ENCODE peak calls at places on chromosomes 4 and X, in five cellular contexts. One of them, this sample, is unnamed.

GRCh38 chrX:21946925-21947641 is 6.6 kb downstream of the SMS start:
- DNase-seq in CD4-positive, alpha-beta T cell: no peak
- DNase-seq in stimulated activated CD4-positive, alpha-beta T cell treated with anti-CD3 and anti-CD28 coated beads, Interleukin-2, amount 100 ng/mL, for 24 hours: no peak
- DNase-seq in Caco-2: no peak
- DNase-seq in activated T-cell treated with anti-CD3 and anti-CD28 coated beads for 1 hour: no peak
- DNase-seq in this sample: peak

GRCh38 chr4:185142911-185143595 is at the start of gene SLC25A4:
- DNase-seq in Caco-2: peak
- DNase-seq in activated T-cell treated with anti-CD3 and anti-CD28 coated beads for 1 hour: peak
- DNase-seq in CD4-positive, alpha-beta T cell: peak
- DNase-seq in stimulated activated CD4-positive, alpha-beta T cell treated with anti-CD3 and anti-CD28 coated beads, Interleukin-2, amount 100 ng/mL, for 24 hours: peak
- DNase-seq in this sample: no peak

GRCh38 chr4:98749206-98749605 is 90.8 kb upstream of the TSPAN5 start:
- DNase-seq in CD4-positive, alpha-beta T cell: no peak
- DNase-seq in activated T-cell treated with anti-CD3 and anti-CD28 coated beads for 1 hour: no peak
- DNase-seq in Caco-2: no peak
- DNase-seq in stimulated activated CD4-positive, alpha-beta T cell treated with anti-CD3 and anti-CD28 coated beads, Interleukin-2, amount 100 ng/mL, for 24 hours: no peak
- DNase-seq in this sample: no peak

GRCh38 chr4:113901994-113902787 is 77.3 kb downstream of the ARSJ start:
- DNase-seq in Caco-2: peak
- DNase-seq in activated T-cell treated with anti-CD3 and anti-CD28 coated beads for 1 hour: peak
- DNase-seq in CD4-positive, alpha-beta T cell: peak
- DNase-seq in stimulated activated CD4-positive, alpha-beta T cell treated with anti-CD3 and anti-CD28 coated beads, Interleukin-2, amount 100 ng/mL, for 24 hours: peak
- DNase-seq in this sample: no peak

GRCh38 chr4:87038837-87039715 is 104.3 kb downstream of the AFF1 start:
- DNase-seq in CD4-positive, alpha-beta T cell: no peak
- DNase-seq in stimulated activated CD4-positive, alpha-beta T cell treated with anti-CD3 and anti-CD28 coated beads, Interleukin-2, amount 100 ng/mL, for 24 hours: no peak
- DNase-seq in activated T-cell treated with anti-CD3 and anti-CD28 coated beads for 1 hour: no peak
- DNase-seq in Caco-2: no peak
- DNase-seq in this sample: peak

GRCh38 chr4:56323386-56323785 is 63.9 kb downstream of the AASDH start:
- DNase-seq in activated T-cell treated with anti-CD3 and anti-CD28 coated beads for 1 hour: no peak
- DNase-seq in stimulated activated CD4-positive, alpha-beta T cell treated with anti-CD3 and anti-CD28 coated beads, Interleukin-2, amount 100 ng/mL, for 24 hours: no peak
- DNase-seq in Caco-2: no peak
- DNase-seq in CD4-positive, alpha-beta T cell: no peak
- DNase-seq in this sample: no peak

GRCh38 chrX:4485917-4486316 is 772.5 kb upstream of the PRKX start:
- DNase-seq in CD4-positive, alpha-beta T cell: no peak
- DNase-seq in activated T-cell treated with anti-CD3 and anti-CD28 coated beads for 1 hour: no peak
- DNase-seq in Caco-2: no peak
- DNase-seq in stimulated activated CD4-positive, alpha-beta T cell treated with anti-CD3 and anti-CD28 coated beads, Interleukin-2, amount 100 ng/mL, for 24 hours: no peak
- DNase-seq in this sample: no peak

GRCh38 chrX:26848511-26848910 is 614.6 kb downstream of the PPP4R3C start:
- DNase-seq in Caco-2: no peak
- DNase-seq in CD4-positive, alpha-beta T cell: no peak
- DNase-seq in stimulated activated CD4-positive, alpha-beta T cell treated with anti-CD3 and anti-CD28 coated beads, Interleukin-2, amount 100 ng/mL, for 24 hours: no peak
- DNase-seq in activated T-cell treated with anti-CD3 and anti-CD28 coated beads for 1 hour: no peak
- DNase-seq in this sample: no peak

GRCh38 chrX:18624599-18624998 is 47.3 kb downstream of the RS1 start:
- DNase-seq in stimulated activated CD4-positive, alpha-beta T cell treated with anti-CD3 and anti-CD28 coated beads, Interleukin-2, amount 100 ng/mL, for 24 hours: no peak
- DNase-seq in activated T-cell treated with anti-CD3 and anti-CD28 coated beads for 1 hour: no peak
- DNase-seq in CD4-positive, alpha-beta T cell: no peak
- DNase-seq in Caco-2: no peak
- DNase-seq in this sample: no peak

GRCh38 chr4:128942547-128942946 is 133.0 kb downstream of the JADE1 start:
- DNase-seq in stimulated activated CD4-positive, alpha-beta T cell treated with anti-CD3 and anti-CD28 coated beads, Interleukin-2, amount 100 ng/mL, for 24 hours: no peak
- DNase-seq in activated T-cell treated with anti-CD3 and anti-CD28 coated beads for 1 hour: no peak
- DNase-seq in CD4-positive, alpha-beta T cell: no peak
- DNase-seq in Caco-2: no peak
- DNase-seq in this sample: no peak

This sample was measured in HCEC 1CT.